ENCODE peak calls at places on chromosome 13, in seven cellular contexts. I is pancreas; P is ovary; K is heart left ventricle; T is epithelial cell of esophagus; V is GM12878; Z is CD8-positive, alpha-beta T cell. E is an unnamed sample.

GRCh38 chr13:48678316-48678715 is 24.6 kb downstream of the CYSLTR2 start:
- DNase-seq in I (no peak), P (no peak), K (no peak), T (no peak), V (no peak), Z (no peak), E (no peak)

GRCh38 chr13:106143930-106144709 is 391.3 kb downstream of the EFNB2 start:
- DNase-seq in I (no peak), P (no peak), K (no peak), T (peak), V (no peak), Z (no peak), E (no peak)

GRCh38 chr13:48864100-48864499 is 111.6 kb upstream of the FNDC3A start:
- DNase-seq in I (no peak), P (no peak), K (no peak), T (no peak), V (no peak), Z (no peak), E (no peak)

GRCh38 chr13:98173431-98173921 is 3.6 kb downstream of the RNF113B start:
- DNase-seq in I (no peak), P (peak), K (no peak), T (peak), V (no peak), Z (no peak), E (peak)

GRCh38 chr13:31477961-31478360 is 261.4 kb upstream of the RXFP2 start:
- DNase-seq in I (no peak), P (no peak), K (no peak), T (no peak), V (no peak), Z (no peak), E (no peak)

GRCh38 chr13:29934531-29935308 is 84.3 kb upstream of the UBL3 start:
- DNase-seq in I (no peak), P (no peak), K (no peak), T (peak), V (no peak), Z (no peak), E (no peak)

GRCh38 chr13:38213307-38213706 is 136.3 kb upstream of the UFM1 start:
- DNase-seq in I (no peak), P (no peak), K (no peak), T (peak), V (no peak), Z (no peak), E (no peak)

GRCh38 chr13:72151241-72151640 is 284.2 kb upstream of the DACH1 start:
- DNase-seq in I (no peak), P (no peak), K (no peak), T (peak), V (no peak), Z (no peak), E (no peak)

DNA sequence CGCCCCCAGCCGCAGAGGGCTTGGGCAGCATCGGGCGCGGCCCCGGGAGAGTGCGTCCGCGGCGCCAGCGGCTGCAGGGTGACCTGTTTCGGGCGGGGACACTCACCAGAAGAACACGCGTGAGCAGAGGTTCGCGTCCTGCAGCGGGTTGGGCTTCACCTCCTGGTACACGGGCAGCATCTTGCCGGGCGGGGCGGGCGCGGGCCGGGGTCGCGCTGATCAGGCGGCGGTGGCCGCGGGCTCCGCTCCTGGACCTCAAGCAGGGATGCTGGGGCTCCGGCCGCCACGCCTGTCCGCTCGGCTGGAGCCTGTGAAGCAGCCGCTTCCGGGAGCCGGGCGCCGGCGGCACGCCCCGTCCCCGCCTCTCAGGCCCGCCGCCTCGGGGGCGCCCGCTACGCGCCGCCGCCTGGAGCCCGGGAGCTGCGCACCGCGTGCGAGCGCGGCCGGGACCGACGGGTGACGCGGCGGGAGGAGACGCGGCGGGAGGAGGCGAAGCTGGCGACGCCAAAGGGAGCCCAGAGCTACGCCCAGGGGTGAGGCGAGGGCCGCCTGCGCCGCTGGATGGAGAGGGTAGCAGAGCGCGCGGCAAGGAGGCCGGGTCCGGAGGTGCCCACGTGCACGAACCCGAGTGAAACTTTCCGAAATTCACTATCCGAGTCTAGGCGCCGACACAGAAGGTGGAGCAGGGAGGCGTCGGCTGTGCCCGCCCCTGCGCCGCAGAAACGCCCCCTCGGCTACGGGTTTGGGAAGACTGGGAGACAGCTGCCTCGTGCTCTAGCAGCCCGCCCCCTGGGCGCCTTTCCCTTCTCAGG is at the start of gene ABCC4:
- DNase-seq in I (peak), P (peak), K (peak), T (peak), V (no peak), Z (peak), E (peak)
- TF ChIP-seq CTCF in I (no peak), P (no peak), K (no peak), T (no peak), V (no peak), Z (no peak), E (no peak)

GRCh38 chr13:111537843-111538499 is 217.5 kb downstream of the TEX29 start:
- DNase-seq in I (peak), P (no peak), K (peak), T (no peak), V (no peak), Z (no peak), E (no peak)

GRCh38 chr13:111541345-111541744 is 220.9 kb downstream of the TEX29 start:
- DNase-seq in I (peak), P (no peak), K (no peak), T (no peak), V (no peak), Z (no peak), E (no peak)

GRCh38 chr13:111540486-111540885 is 220.0 kb downstream of the TEX29 start:
- DNase-seq in I (peak), P (no peak), K (no peak), T (no peak), V (no peak), Z (no peak), E (no peak)

GRCh38 chr13:111539252-111539651 is 218.8 kb downstream of the TEX29 start:
- DNase-seq in I (no peak), P (no peak), K (no peak), T (no peak), V (no peak), Z (no peak), E (no peak)

DNA sequence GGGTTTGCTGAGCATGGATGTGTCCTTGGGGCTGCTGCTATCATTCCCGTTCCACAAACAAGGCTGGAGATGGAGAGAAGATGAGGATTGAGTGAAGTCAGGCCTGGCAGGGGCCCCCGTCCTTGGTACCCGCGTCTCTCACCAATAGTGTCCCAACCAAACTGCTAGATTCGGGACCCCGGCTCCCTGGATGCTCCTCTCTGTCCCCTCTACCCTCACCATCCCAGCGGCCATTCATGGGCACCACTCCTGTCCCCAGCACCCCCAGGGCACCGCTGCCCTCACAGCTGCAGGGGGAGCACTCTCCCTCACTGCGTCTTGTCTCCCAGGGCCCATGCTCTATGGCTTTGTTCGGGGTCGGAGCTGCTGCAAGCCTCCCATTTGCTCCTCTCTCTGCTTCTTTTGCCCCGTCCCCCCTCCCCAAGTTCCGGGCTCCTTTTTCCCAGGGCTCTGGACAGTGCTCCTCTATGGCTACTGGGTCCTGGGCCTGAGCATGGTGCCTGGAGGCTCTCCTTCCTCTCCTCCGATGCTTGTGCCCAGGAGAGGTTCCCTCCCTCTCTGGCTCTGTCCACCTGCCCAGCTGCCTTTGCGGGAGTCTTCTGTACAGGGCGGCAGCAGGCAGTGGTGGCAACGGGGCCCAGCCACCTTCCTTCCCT is 219.5 kb downstream of the TEX29 start:
- DNase-seq in I (peak), P (no peak), K (no peak), T (no peak), V (no peak), Z (no peak), E (no peak)
- TF ChIP-seq CTCF in I (no peak), P (no peak), K (no peak), T (no peak), V (no peak), Z (no peak), E (no peak)

GRCh38 chr13:47610687-47611086 is 390.4 kb downstream of the SUCLA2 start:
- DNase-seq in I (no peak), P (no peak), K (no peak), T (no peak), V (no peak), Z (no peak), E (no peak)
- TF ChIP-seq CTCF in I (no peak), P (no peak), K (no peak), T (no peak), V (no peak), Z (no peak), E (no peak)

GRCh38 chr13:39599842-39600241 is 3.2 kb downstream of the LHFPL6 start:
- DNase-seq in I (no peak), P (no peak), K (no peak), T (no peak), V (no peak), Z (no peak), E (no peak)

GRCh38 chr13:39602277-39602613 is 748 bp downstream of the LHFPL6 start:
- DNase-seq in I (no peak), P (no peak), K (no peak), T (no peak), V (no peak), Z (no peak), E (no peak)

GRCh38 chr13:39602614-39603366 is at the start of gene LHFPL6:
- DNase-seq in I (peak), P (peak), K (peak), T (peak), V (no peak), Z (peak), E (peak)

GRCh38 chr13:39601636-39602035 is 1.4 kb downstream of the LHFPL6 start:
- DNase-seq in I (no peak), P (no peak), K (no peak), T (no peak), V (no peak), Z (no peak), E (no peak)

DNA sequence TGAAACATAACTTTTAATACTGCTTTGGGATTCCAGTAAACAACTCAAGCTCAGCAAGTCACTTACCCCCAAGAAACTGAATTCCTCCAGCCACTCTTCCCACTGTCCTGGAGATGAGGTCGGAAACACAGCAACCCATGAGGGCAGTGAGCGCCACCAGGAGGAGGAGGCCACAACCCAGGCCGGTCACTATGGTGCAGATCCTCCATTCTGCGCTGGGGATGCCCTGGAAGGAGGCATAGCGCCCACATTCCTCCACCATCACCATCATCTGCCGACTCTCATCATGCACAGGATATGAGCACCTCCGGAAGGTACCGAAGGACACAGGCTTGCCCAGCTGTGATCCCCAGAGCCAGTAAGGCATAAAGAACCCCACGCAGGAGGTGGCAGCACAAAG is 2.2 kb downstream of the LHFPL6 start:
- DNase-seq in I (no peak), P (no peak), K (peak), T (no peak), V (no peak), Z (no peak), E (no peak)
- TF ChIP-seq CTCF in I (no peak), P (no peak), K (peak), T (no peak), V (no peak), Z (no peak), E (no peak)

DNA sequence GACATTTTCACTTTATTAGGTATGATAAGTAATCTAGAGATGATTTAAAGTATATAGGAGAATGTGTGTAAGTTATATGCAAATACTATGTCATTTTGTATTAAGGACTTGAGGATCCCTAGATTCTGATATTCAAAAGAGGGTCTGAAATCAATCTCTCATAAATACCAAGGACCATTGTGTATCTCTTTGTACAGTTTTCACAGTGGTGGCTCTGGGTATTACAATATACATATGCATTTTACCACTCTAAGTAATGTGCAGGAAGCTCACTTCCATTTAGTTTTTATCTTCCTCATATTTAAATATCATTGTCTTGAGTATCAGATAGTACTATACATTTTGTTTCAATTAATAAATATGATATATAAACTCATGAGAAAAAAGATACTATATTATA is 862.6 kb upstream of the PCDH20 start:
- DNase-seq in I (no peak), P (no peak), K (no peak), T (no peak), V (no peak), Z (no peak), E (no peak)
- TF ChIP-seq CTCF in I (no peak), P (no peak), K (no peak), T (no peak), V (no peak), Z (no peak), E (no peak)

GRCh38 chr13:62432906-62433305 is 1017.3 kb upstream of the PCDH20 start:
- DNase-seq in I (no peak), P (no peak), K (no peak), T (no peak), V (no peak), Z (no peak), E (no peak)
- TF ChIP-seq CTCF in I (no peak), P (no peak), K (no peak), T (no peak), V (no peak), Z (no peak), E (no peak)

GRCh38 chr13:28680541-28680940 is 21.6 kb downstream of the POMP start:
- DNase-seq in I (no peak), P (no peak), K (no peak), T (no peak), V (no peak), Z (no peak), E (no peak)

GRCh38 chr13:28678809-28679208 is 19.9 kb downstream of the POMP start:
- DNase-seq in I (no peak), P (no peak), K (no peak), T (no peak), V (no peak), Z (no peak), E (no peak)

GRCh38 chr13:28684257-28684656 is 25.3 kb downstream of the POMP start:
- DNase-seq in I (peak), P (no peak), K (no peak), T (peak), V (no peak), Z (no peak), E (peak)

GRCh38 chr13:28685114-28685513 is 26.2 kb downstream of the POMP start:
- DNase-seq in I (no peak), P (no peak), K (no peak), T (no peak), V (no peak), Z (no peak), E (no peak)

DNA sequence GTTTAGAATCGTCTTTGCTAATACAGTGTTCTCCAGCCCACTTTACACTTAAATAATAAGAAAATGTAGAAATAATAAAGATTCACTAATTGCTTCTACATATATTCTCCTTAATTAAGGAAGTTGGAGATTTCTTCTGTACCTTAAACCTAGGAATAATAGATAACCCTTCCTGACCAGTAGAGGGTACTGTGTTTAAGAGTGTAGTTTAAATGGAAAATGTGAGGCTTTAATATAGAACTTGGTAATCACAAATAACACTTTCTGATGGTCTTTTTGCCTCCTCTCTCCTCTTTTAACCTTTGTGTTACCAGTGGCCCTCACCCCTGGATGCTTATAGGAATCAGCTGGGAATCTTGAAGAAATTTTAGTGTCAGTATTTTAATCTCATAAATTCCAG is 20.7 kb downstream of the POMP start:
- DNase-seq in I (no peak), P (no peak), K (no peak), T (peak), V (no peak), Z (no peak), E (peak)
- TF ChIP-seq CTCF in I (no peak), P (no peak), K (peak), T (peak), V (no peak), Z (peak), E (peak)

E was measured in MCF 10A.